ENCODE peak calls at places on chromosomes 5 and 9, in eight cellular contexts. One of them, this sample, is unnamed.

GRCh38 chr9:13351768-13352386 is 72.4 kb upstream of the MPDZ start:
- DNase-seq in brain microvascular endothelial cell: peak; percentile 23
- DNase-seq in right lobe of liver: no peak
- DNase-seq in choroid plexus epithelial cell: peak; percentile 84
- DNase-seq in foreskin fibroblast: peak; percentile 17
- DNase-seq in WTC11: no peak
- DNase-seq in astrocyte of the spinal cord: peak; percentile 73
- DNase-seq in lung: no peak
- DNase-seq in this sample: no peak

GRCh38 chr5:12110629-12111028 is 206.4 kb upstream of the CTNND2 start:
- DNase-seq in brain microvascular endothelial cell: no peak
- DNase-seq in right lobe of liver: no peak
- DNase-seq in choroid plexus epithelial cell: no peak
- DNase-seq in foreskin fibroblast: no peak
- DNase-seq in WTC11: no peak
- DNase-seq in astrocyte of the spinal cord: no peak
- DNase-seq in lung: no peak
- DNase-seq in this sample: no peak

GRCh38 chr5:1831677-1832313 is 30.6 kb downstream of the NDUFS6 start:
- DNase-seq in brain microvascular endothelial cell: no peak
- DNase-seq in right lobe of liver: no peak
- DNase-seq in choroid plexus epithelial cell: no peak
- DNase-seq in foreskin fibroblast: no peak
- DNase-seq in WTC11: peak; percentile 36
- DNase-seq in astrocyte of the spinal cord: no peak
- DNase-seq in lung: no peak
- DNase-seq in this sample: peak; percentile 69

GRCh38 chr9:96344458-96345180 is 38.9 kb downstream of the SLC35D2 start:
- DNase-seq in brain microvascular endothelial cell: peak; percentile 88
- DNase-seq in right lobe of liver: no peak
- DNase-seq in choroid plexus epithelial cell: peak; percentile 95
- DNase-seq in foreskin fibroblast: peak; percentile 90
- DNase-seq in WTC11: no peak
- DNase-seq in astrocyte of the spinal cord: peak; percentile 94
- DNase-seq in lung: peak; percentile 38
- DNase-seq in this sample: no peak

GRCh38 chr9:133750927-133751649 is 12.9 kb upstream of the SARDH start:
- DNase-seq in brain microvascular endothelial cell: no peak
- DNase-seq in right lobe of liver: no peak
- DNase-seq in choroid plexus epithelial cell: no peak
- DNase-seq in foreskin fibroblast: no peak
- DNase-seq in WTC11: no peak
- DNase-seq in astrocyte of the spinal cord: no peak
- DNase-seq in lung: no peak
- DNase-seq in this sample: no peak

GRCh38 chr9:107465467-107466451 is 23.8 kb downstream of the KLF4 start:
- DNase-seq in brain microvascular endothelial cell: peak; percentile 45
- DNase-seq in right lobe of liver: peak; percentile 74
- DNase-seq in choroid plexus epithelial cell: peak; percentile 58
- DNase-seq in foreskin fibroblast: peak; percentile 69
- DNase-seq in WTC11: peak; percentile 79
- DNase-seq in astrocyte of the spinal cord: peak; percentile 53
- DNase-seq in lung: peak; percentile 61
- DNase-seq in this sample: peak; percentile 93

GRCh38 chr9:76897804-76898525 is 7.9 kb downstream of the PRUNE2 start:
- DNase-seq in brain microvascular endothelial cell: no peak
- DNase-seq in right lobe of liver: no peak
- DNase-seq in choroid plexus epithelial cell: no peak
- DNase-seq in foreskin fibroblast: no peak
- DNase-seq in WTC11: no peak
- DNase-seq in astrocyte of the spinal cord: no peak
- DNase-seq in lung: no peak
- DNase-seq in this sample: no peak

GRCh38 chr9:108117775-108118174 is 628.2 kb upstream of the KLF4 start:
- DNase-seq in brain microvascular endothelial cell: no peak
- DNase-seq in right lobe of liver: no peak
- DNase-seq in choroid plexus epithelial cell: no peak
- DNase-seq in foreskin fibroblast: no peak
- DNase-seq in WTC11: no peak
- DNase-seq in astrocyte of the spinal cord: no peak
- DNase-seq in lung: no peak
- DNase-seq in this sample: no peak

GRCh38 chr5:124057161-124057814 is 545.3 kb downstream of the CSNK1G3 start:
- DNase-seq in brain microvascular endothelial cell: no peak
- DNase-seq in right lobe of liver: peak; percentile 23
- DNase-seq in choroid plexus epithelial cell: peak; percentile 7
- DNase-seq in foreskin fibroblast: no peak
- DNase-seq in WTC11: no peak
- DNase-seq in astrocyte of the spinal cord: peak; percentile 47
- DNase-seq in lung: peak; percentile 39
- DNase-seq in this sample: peak; percentile 82

GRCh38 chr9:130662927-130663257 is 1.5 kb upstream of the PRDM12 start:
- DNase-seq in brain microvascular endothelial cell: no peak
- DNase-seq in right lobe of liver: no peak
- DNase-seq in choroid plexus epithelial cell: no peak
- DNase-seq in foreskin fibroblast: no peak
- DNase-seq in WTC11: peak; percentile 36
- DNase-seq in astrocyte of the spinal cord: no peak
- DNase-seq in lung: no peak
- DNase-seq in this sample: no peak

GRCh38 chr5:36177715-36178556 is 26.0 kb downstream of the SKP2 start:
- DNase-seq in brain microvascular endothelial cell: peak; percentile 24
- DNase-seq in right lobe of liver: no peak
- DNase-seq in choroid plexus epithelial cell: peak; percentile 75
- DNase-seq in foreskin fibroblast: peak; percentile 20
- DNase-seq in WTC11: no peak
- DNase-seq in astrocyte of the spinal cord: peak; percentile 67
- DNase-seq in lung: no peak
- DNase-seq in this sample: no peak

GRCh38 chr9:35490155-35490909 is 421 bp downstream of the RUSC2 start:
- DNase-seq in brain microvascular endothelial cell: no peak
- DNase-seq in right lobe of liver: peak; percentile 44
- DNase-seq in choroid plexus epithelial cell: no peak
- DNase-seq in foreskin fibroblast: no peak
- DNase-seq in WTC11: peak; percentile 51
- DNase-seq in astrocyte of the spinal cord: no peak
- DNase-seq in lung: peak; percentile 34
- DNase-seq in this sample: peak; percentile 82

GRCh38 chr9:120368799-120369198 is 211.2 kb downstream of the CDK5RAP2 start:
- DNase-seq in brain microvascular endothelial cell: no peak
- DNase-seq in right lobe of liver: no peak
- DNase-seq in choroid plexus epithelial cell: no peak
- DNase-seq in foreskin fibroblast: no peak
- DNase-seq in WTC11: no peak
- DNase-seq in astrocyte of the spinal cord: no peak
- DNase-seq in lung: no peak
- DNase-seq in this sample: no peak

GRCh38 chr9:120365386-120365785 is 214.6 kb downstream of the CDK5RAP2 start:
- DNase-seq in brain microvascular endothelial cell: no peak
- DNase-seq in right lobe of liver: no peak
- DNase-seq in choroid plexus epithelial cell: no peak
- DNase-seq in foreskin fibroblast: no peak
- DNase-seq in WTC11: no peak
- DNase-seq in astrocyte of the spinal cord: no peak
- DNase-seq in lung: no peak
- DNase-seq in this sample: no peak

GRCh38 chr9:120369608-120370220 is 210.3 kb downstream of the CDK5RAP2 start:
- DNase-seq in brain microvascular endothelial cell: no peak
- DNase-seq in right lobe of liver: no peak
- DNase-seq in choroid plexus epithelial cell: peak; percentile 78
- DNase-seq in foreskin fibroblast: no peak
- DNase-seq in WTC11: no peak
- DNase-seq in astrocyte of the spinal cord: peak; percentile 17
- DNase-seq in lung: no peak
- DNase-seq in this sample: no peak

GRCh38 chr9:120363697-120364096 is 216.3 kb downstream of the CDK5RAP2 start:
- DNase-seq in brain microvascular endothelial cell: no peak
- DNase-seq in right lobe of liver: no peak
- DNase-seq in choroid plexus epithelial cell: peak; percentile 29
- DNase-seq in foreskin fibroblast: no peak
- DNase-seq in WTC11: no peak
- DNase-seq in astrocyte of the spinal cord: no peak
- DNase-seq in lung: no peak
- DNase-seq in this sample: no peak

DNA sequence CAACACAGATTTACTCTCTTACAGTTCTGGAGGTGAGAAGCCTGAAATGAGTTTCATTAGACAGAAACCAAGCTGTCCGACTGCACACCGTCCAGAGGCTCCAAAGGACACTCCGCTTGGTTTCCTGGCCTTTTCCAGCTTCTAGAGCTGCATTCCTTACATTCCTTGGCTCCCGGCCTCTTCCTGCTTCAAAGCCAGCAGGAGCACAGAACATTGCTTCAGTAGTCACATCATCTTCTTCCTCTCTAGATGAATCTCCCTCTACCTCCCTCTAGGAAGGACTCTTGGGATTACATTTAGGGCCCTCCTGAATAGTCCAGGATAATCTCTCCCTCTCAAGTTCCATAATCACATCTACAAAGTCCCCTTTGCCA is 213.3 kb downstream of the CDK5RAP2 start:
- DNase-seq in brain microvascular endothelial cell: peak; percentile 82
- DNase-seq in right lobe of liver: no peak
- DNase-seq in choroid plexus epithelial cell: peak; percentile 91
- DNase-seq in foreskin fibroblast: peak; percentile 81
- DNase-seq in WTC11: no peak
- DNase-seq in astrocyte of the spinal cord: peak; percentile 86
- DNase-seq in lung: peak; percentile 68
- DNase-seq in this sample: no peak
- TF ChIP-seq CTCF in brain microvascular endothelial cell: peak; percentile 66
- TF ChIP-seq CTCF in right lobe of liver: peak; percentile 16
- TF ChIP-seq CTCF in choroid plexus epithelial cell: peak; percentile 61
- TF ChIP-seq CTCF in foreskin fibroblast: peak; percentile 65
- TF ChIP-seq CTCF in WTC11: no peak
- TF ChIP-seq CTCF in astrocyte of the spinal cord: peak; percentile 42
- TF ChIP-seq CTCF in lung: no peak
- TF ChIP-seq CTCF in this sample: no peak

GRCh38 chr5:23977996-23978395 is 470.6 kb downstream of the PRDM9 start:
- DNase-seq in brain microvascular endothelial cell: no peak
- DNase-seq in right lobe of liver: peak; percentile 23
- DNase-seq in choroid plexus epithelial cell: no peak
- DNase-seq in foreskin fibroblast: no peak
- DNase-seq in WTC11: peak; percentile 73
- DNase-seq in astrocyte of the spinal cord: no peak
- DNase-seq in lung: no peak
- DNase-seq in this sample: no peak
- TF ChIP-seq CTCF in brain microvascular endothelial cell: peak; percentile 47
- TF ChIP-seq CTCF in right lobe of liver: peak; percentile 35
- TF ChIP-seq CTCF in choroid plexus epithelial cell: peak; percentile 15
- TF ChIP-seq CTCF in foreskin fibroblast: no peak
- TF ChIP-seq CTCF in WTC11: peak; percentile 76
- TF ChIP-seq CTCF in astrocyte of the spinal cord: peak; percentile 16
- TF ChIP-seq CTCF in lung: no peak
- TF ChIP-seq CTCF in this sample: no peak

GRCh38 chr5:132267166-132267739 is 9.8 kb downstream of the PDLIM4 start:
- DNase-seq in brain microvascular endothelial cell: no peak
- DNase-seq in right lobe of liver: no peak
- DNase-seq in choroid plexus epithelial cell: no peak
- DNase-seq in foreskin fibroblast: no peak
- DNase-seq in WTC11: no peak
- DNase-seq in astrocyte of the spinal cord: no peak
- DNase-seq in lung: no peak
- DNase-seq in this sample: peak; percentile 47
- TF ChIP-seq CTCF in brain microvascular endothelial cell: no peak
- TF ChIP-seq CTCF in right lobe of liver: no peak
- TF ChIP-seq CTCF in choroid plexus epithelial cell: no peak
- TF ChIP-seq CTCF in foreskin fibroblast: no peak
- TF ChIP-seq CTCF in WTC11: no peak
- TF ChIP-seq CTCF in astrocyte of the spinal cord: no peak
- TF ChIP-seq CTCF in lung: no peak
- TF ChIP-seq CTCF in this sample: no peak

GRCh38 chr9:88590558-88591146 is 55.7 kb downstream of the NXNL2 start:
- DNase-seq in brain microvascular endothelial cell: no peak
- DNase-seq in right lobe of liver: no peak
- DNase-seq in choroid plexus epithelial cell: no peak
- DNase-seq in foreskin fibroblast: no peak
- DNase-seq in WTC11: peak; percentile 70
- DNase-seq in astrocyte of the spinal cord: no peak
- DNase-seq in lung: no peak
- DNase-seq in this sample: no peak
- TF ChIP-seq CTCF in brain microvascular endothelial cell: peak; percentile 16
- TF ChIP-seq CTCF in right lobe of liver: no peak
- TF ChIP-seq CTCF in choroid plexus epithelial cell: no peak
- TF ChIP-seq CTCF in foreskin fibroblast: no peak
- TF ChIP-seq CTCF in WTC11: no peak
- TF ChIP-seq CTCF in astrocyte of the spinal cord: peak; percentile 4
- TF ChIP-seq CTCF in lung: no peak
- TF ChIP-seq CTCF in this sample: no peak

GRCh38 chr9:2179557-2179956 is 164.4 kb downstream of the SMARCA2 start:
- DNase-seq in brain microvascular endothelial cell: no peak
- DNase-seq in right lobe of liver: no peak
- DNase-seq in choroid plexus epithelial cell: no peak
- DNase-seq in foreskin fibroblast: no peak
- DNase-seq in WTC11: no peak
- DNase-seq in astrocyte of the spinal cord: no peak
- DNase-seq in lung: no peak
- DNase-seq in this sample: no peak
- TF ChIP-seq CTCF in brain microvascular endothelial cell: no peak
- TF ChIP-seq CTCF in right lobe of liver: no peak
- TF ChIP-seq CTCF in choroid plexus epithelial cell: no peak
- TF ChIP-seq CTCF in foreskin fibroblast: no peak
- TF ChIP-seq CTCF in WTC11: no peak
- TF ChIP-seq CTCF in astrocyte of the spinal cord: no peak
- TF ChIP-seq CTCF in lung: no peak
- TF ChIP-seq CTCF in this sample: no peak

DNA sequence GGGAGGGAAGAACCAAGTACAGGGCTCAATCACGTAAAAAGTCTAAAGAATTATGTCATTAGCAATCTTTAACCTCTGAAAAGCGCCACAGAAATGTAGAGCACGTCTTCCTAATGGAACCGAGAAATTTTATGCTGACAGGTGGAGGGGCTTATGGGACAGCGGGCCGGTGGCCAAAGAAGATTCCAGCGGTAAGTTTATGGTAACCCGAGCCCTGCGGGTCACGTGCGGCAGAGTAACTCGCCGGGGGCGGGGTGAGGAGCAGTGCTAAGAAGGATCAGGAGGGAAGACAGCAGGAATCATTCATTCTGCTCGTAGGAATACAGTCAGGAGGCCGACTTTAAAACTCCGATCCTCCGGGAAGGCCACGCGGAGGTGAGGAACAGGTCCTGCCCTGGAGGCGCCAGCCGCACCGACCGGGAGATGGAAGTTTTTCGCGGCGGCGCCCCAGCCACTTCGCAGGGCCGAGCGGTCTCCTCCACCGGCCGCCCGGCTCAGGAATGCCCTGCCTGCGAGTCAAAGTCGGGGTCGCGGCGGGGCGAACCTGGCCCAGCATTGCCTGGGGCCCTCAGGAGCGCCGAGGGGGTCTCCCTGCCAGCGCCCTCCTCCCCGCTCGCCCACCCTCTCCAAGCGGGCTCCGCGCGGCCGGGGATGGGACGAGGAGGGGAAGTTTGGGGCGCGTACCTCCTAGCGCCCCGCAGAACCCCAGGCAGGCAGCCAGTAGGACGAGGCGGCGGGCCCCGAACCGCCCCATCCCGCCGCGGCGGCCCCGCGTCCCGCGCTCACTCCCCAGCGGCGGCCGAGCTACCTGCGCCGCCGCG is 101.8 kb downstream of the ESM1 start:
- DNase-seq in brain microvascular endothelial cell: no peak
- DNase-seq in right lobe of liver: peak; percentile 31
- DNase-seq in choroid plexus epithelial cell: peak; percentile 78
- DNase-seq in foreskin fibroblast: peak; percentile 39
- DNase-seq in WTC11: peak; percentile 72
- DNase-seq in astrocyte of the spinal cord: peak; percentile 72
- DNase-seq in lung: peak; percentile 41
- DNase-seq in this sample: peak; percentile 78
- TF ChIP-seq CTCF in brain microvascular endothelial cell: no peak
- TF ChIP-seq CTCF in right lobe of liver: no peak
- TF ChIP-seq CTCF in choroid plexus epithelial cell: no peak
- TF ChIP-seq CTCF in foreskin fibroblast: no peak
- TF ChIP-seq CTCF in WTC11: no peak
- TF ChIP-seq CTCF in astrocyte of the spinal cord: no peak
- TF ChIP-seq CTCF in lung: no peak
- TF ChIP-seq CTCF in this sample: no peak

GRCh38 chr5:159226451-159226850 is 17.1 kb upstream of the RNF145 start:
- DNase-seq in brain microvascular endothelial cell: no peak
- DNase-seq in right lobe of liver: no peak
- DNase-seq in choroid plexus epithelial cell: no peak
- DNase-seq in foreskin fibroblast: no peak
- DNase-seq in WTC11: no peak
- DNase-seq in astrocyte of the spinal cord: no peak
- DNase-seq in lung: no peak
- DNase-seq in this sample: no peak
- TF ChIP-seq CTCF in brain microvascular endothelial cell: no peak
- TF ChIP-seq CTCF in right lobe of liver: no peak
- TF ChIP-seq CTCF in choroid plexus epithelial cell: no peak
- TF ChIP-seq CTCF in foreskin fibroblast: no peak
- TF ChIP-seq CTCF in WTC11: no peak
- TF ChIP-seq CTCF in astrocyte of the spinal cord: no peak
- TF ChIP-seq CTCF in lung: no peak
- TF ChIP-seq CTCF in this sample: no peak

This sample was measured in spleen.